ENCODE peak calls at places on chromosomes 4 and X, in five cellular contexts. One of them, this sample, is unnamed.

GRCh38 chrX:70262952-70263567 is 3.1 kb upstream of the P2RY4 start:
- DNase-seq in body of pancreas: peak; percentile 27
- DNase-seq in iPS DF 6.9: peak; percentile 22
- DNase-seq in esophagus squamous epithelium: no peak
- DNase-seq in gastrocnemius medialis: no peak
- DNase-seq in this sample: no peak

GRCh38 chrX:420496-421223 is 34.0 kb upstream of the PPP2R3B start:
- DNase-seq in body of pancreas: no peak
- DNase-seq in iPS DF 6.9: no peak
- DNase-seq in esophagus squamous epithelium: no peak
- DNase-seq in gastrocnemius medialis: no peak
- DNase-seq in this sample: no peak

GRCh38 chr4:88962430-88962829 is 94.6 kb downstream of the FAM13A start:
- DNase-seq in body of pancreas: no peak
- DNase-seq in iPS DF 6.9: no peak
- DNase-seq in esophagus squamous epithelium: no peak
- DNase-seq in gastrocnemius medialis: no peak
- DNase-seq in this sample: no peak

GRCh38 chrX:130100180-130100579 is 10.1 kb downstream of the ELF4 start:
- DNase-seq in body of pancreas: peak; percentile 43
- DNase-seq in iPS DF 6.9: no peak
- DNase-seq in esophagus squamous epithelium: no peak
- DNase-seq in gastrocnemius medialis: peak; percentile 40
- DNase-seq in this sample: peak; percentile 93

GRCh38 chr4:25443851-25444250 is 66.8 kb downstream of the ANAPC4 start:
- DNase-seq in body of pancreas: no peak
- DNase-seq in iPS DF 6.9: no peak
- DNase-seq in esophagus squamous epithelium: no peak
- DNase-seq in gastrocnemius medialis: no peak
- DNase-seq in this sample: no peak

GRCh38 chr4:4613641-4614286 is 71.9 kb upstream of the STX18 start:
- DNase-seq in body of pancreas: no peak
- DNase-seq in iPS DF 6.9: no peak
- DNase-seq in esophagus squamous epithelium: no peak
- DNase-seq in gastrocnemius medialis: no peak
- DNase-seq in this sample: no peak

GRCh38 chr4:139191373-139191772 is 14.4 kb upstream of the ELF2 start:
- DNase-seq in body of pancreas: no peak
- DNase-seq in iPS DF 6.9: no peak
- DNase-seq in esophagus squamous epithelium: no peak
- DNase-seq in gastrocnemius medialis: no peak
- DNase-seq in this sample: no peak

GRCh38 chrX:121322159-121322558 is 274.7 kb downstream of the GLUD2 start:
- DNase-seq in body of pancreas: no peak
- DNase-seq in iPS DF 6.9: no peak
- DNase-seq in esophagus squamous epithelium: no peak
- DNase-seq in gastrocnemius medialis: no peak
- DNase-seq in this sample: no peak

GRCh38 chrX:53125506-53125905 is 31.6 kb downstream of the KANTR start:
- DNase-seq in body of pancreas: no peak
- DNase-seq in iPS DF 6.9: no peak
- DNase-seq in esophagus squamous epithelium: no peak
- DNase-seq in gastrocnemius medialis: no peak
- DNase-seq in this sample: no peak

GRCh38 chr4:64538219-64538618 is 129.0 kb upstream of the TECRL start:
- DNase-seq in body of pancreas: no peak
- DNase-seq in iPS DF 6.9: peak; percentile 20
- DNase-seq in esophagus squamous epithelium: no peak
- DNase-seq in gastrocnemius medialis: no peak
- DNase-seq in this sample: no peak

GRCh38 chr4:112766422-112766821 is 129.5 kb downstream of the LARP7 start:
- DNase-seq in body of pancreas: no peak
- DNase-seq in iPS DF 6.9: no peak
- DNase-seq in esophagus squamous epithelium: no peak
- DNase-seq in gastrocnemius medialis: no peak
- DNase-seq in this sample: peak; percentile 6

DNA sequence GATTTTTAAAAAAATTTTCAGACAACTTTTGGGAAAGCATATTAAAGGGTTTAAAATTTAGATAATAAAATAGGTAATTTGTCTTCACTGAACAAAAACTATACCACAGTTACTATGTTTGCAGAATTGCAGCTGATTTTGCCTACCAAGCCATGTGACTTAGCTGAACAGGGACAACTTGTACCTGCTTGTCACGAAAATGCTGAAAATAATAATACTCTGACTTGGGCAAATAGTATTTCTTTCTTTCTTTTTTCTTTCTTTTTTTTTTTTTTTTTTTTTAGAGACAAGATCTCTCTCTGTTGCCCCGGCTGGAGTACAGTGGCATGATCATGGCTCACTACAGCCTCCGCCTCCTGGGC is 225.2 kb upstream of the PPP1R2C start:
- DNase-seq in body of pancreas: no peak
- DNase-seq in iPS DF 6.9: no peak
- DNase-seq in esophagus squamous epithelium: no peak
- DNase-seq in gastrocnemius medialis: no peak
- DNase-seq in this sample: no peak
- H3K4me3 ChIP-seq in body of pancreas: no peak overlapping the region
- H3K4me3 ChIP-seq in iPS DF 6.9: no peak overlapping the region
- H3K4me3 ChIP-seq in esophagus squamous epithelium: no peak overlapping the region
- H3K4me3 ChIP-seq in gastrocnemius medialis: no peak overlapping the region
- H3K4me3 ChIP-seq in this sample: no peak overlapping the region

GRCh38 chr4:107896651-107897050 is 34.7 kb upstream of the CYP2U1 start:
- DNase-seq in body of pancreas: no peak
- DNase-seq in iPS DF 6.9: no peak
- DNase-seq in esophagus squamous epithelium: no peak
- DNase-seq in gastrocnemius medialis: no peak
- DNase-seq in this sample: no peak
- H3K4me3 ChIP-seq in body of pancreas: no peak overlapping the region
- H3K4me3 ChIP-seq in iPS DF 6.9: no peak overlapping the region
- H3K4me3 ChIP-seq in esophagus squamous epithelium: no peak overlapping the region
- H3K4me3 ChIP-seq in gastrocnemius medialis: no peak overlapping the region
- H3K4me3 ChIP-seq in this sample: no peak overlapping the region

GRCh38 chr4:103198111-103198765 is at the start of gene CENPE:
- DNase-seq in body of pancreas: peak; percentile 78
- DNase-seq in iPS DF 6.9: peak; percentile 88
- DNase-seq in esophagus squamous epithelium: peak; percentile 27
- DNase-seq in gastrocnemius medialis: peak; percentile 56
- DNase-seq in this sample: peak; percentile 46

GRCh38 chr4:103201254-103201653 is 3.1 kb upstream of the CENPE start:
- DNase-seq in body of pancreas: no peak
- DNase-seq in iPS DF 6.9: no peak
- DNase-seq in esophagus squamous epithelium: no peak
- DNase-seq in gastrocnemius medialis: no peak
- DNase-seq in this sample: no peak

GRCh38 chr4:103197765-103198110 is 405 bp downstream of the CENPE start:
- DNase-seq in body of pancreas: no peak
- DNase-seq in iPS DF 6.9: no peak
- DNase-seq in esophagus squamous epithelium: no peak
- DNase-seq in gastrocnemius medialis: no peak
- DNase-seq in this sample: no peak

GRCh38 chr4:103201724-103202123 is 3.6 kb upstream of the CENPE start:
- DNase-seq in body of pancreas: no peak
- DNase-seq in iPS DF 6.9: no peak
- DNase-seq in esophagus squamous epithelium: no peak
- DNase-seq in gastrocnemius medialis: no peak
- DNase-seq in this sample: no peak

GRCh38 chr4:103199009-103199408 is 866 bp upstream of the CENPE start:
- DNase-seq in body of pancreas: no peak
- DNase-seq in iPS DF 6.9: no peak
- DNase-seq in esophagus squamous epithelium: no peak
- DNase-seq in gastrocnemius medialis: no peak
- DNase-seq in this sample: no peak
- H3K4me3 ChIP-seq in body of pancreas: no peak overlapping the region
- H3K4me3 ChIP-seq in iPS DF 6.9: no peak overlapping the region
- H3K4me3 ChIP-seq in esophagus squamous epithelium: peak overlapping the region; percentile 78
- H3K4me3 ChIP-seq in gastrocnemius medialis: peak overlapping the region; percentile 91
- H3K4me3 ChIP-seq in this sample: peak overlapping the region; percentile 82

DNA sequence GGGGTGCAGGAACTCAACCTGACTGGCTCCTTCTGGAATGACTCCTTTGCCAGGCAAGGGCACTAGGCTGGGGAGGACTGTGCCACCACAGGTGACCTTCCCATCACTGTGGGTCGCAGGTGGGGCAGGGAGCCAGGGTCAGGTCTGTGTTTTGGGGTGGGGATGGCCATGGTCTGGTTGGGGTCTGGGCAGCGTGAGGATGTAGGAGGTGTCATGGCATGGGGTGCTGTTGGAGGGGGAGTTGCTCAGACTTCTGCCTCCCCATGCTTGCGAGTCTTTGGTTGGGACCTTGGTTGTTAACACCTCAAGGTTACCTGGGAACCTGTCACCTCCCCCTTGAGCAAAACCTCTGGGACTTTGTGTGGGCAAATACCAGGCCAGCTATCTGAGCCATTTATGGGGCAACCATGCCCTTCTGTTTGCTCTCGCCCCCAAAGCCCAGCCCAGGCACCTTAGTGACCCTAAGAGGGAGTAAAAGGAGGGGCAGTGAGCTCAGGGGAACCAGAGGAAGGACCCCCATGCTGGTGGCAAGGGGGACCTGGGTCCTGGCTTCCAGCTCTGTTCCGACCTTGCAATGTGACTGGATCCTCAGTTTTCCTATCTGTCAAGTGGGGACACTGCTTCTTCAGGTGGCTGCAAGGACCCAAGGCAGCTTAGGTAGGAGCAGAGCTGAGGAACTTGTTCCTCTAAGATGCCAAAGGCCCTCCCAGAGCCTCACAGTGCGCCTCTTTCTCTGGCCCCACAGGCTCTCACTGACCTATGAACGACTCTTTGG is 2.4 kb upstream of the GDI1 start:
- DNase-seq in body of pancreas: no peak
- DNase-seq in iPS DF 6.9: no peak
- DNase-seq in esophagus squamous epithelium: no peak
- DNase-seq in gastrocnemius medialis: no peak
- DNase-seq in this sample: no peak
- H3K4me3 ChIP-seq in body of pancreas: no peak overlapping the region
- H3K4me3 ChIP-seq in iPS DF 6.9: no peak overlapping the region
- H3K4me3 ChIP-seq in esophagus squamous epithelium: no peak overlapping the region
- H3K4me3 ChIP-seq in gastrocnemius medialis: no peak overlapping the region
- H3K4me3 ChIP-seq in this sample: no peak overlapping the region

GRCh38 chr4:176781739-176782100 is 11.0 kb downstream of the VEGFC start:
- DNase-seq in body of pancreas: no peak
- DNase-seq in iPS DF 6.9: no peak
- DNase-seq in esophagus squamous epithelium: no peak
- DNase-seq in gastrocnemius medialis: peak; percentile 10
- DNase-seq in this sample: no peak
- H3K4me3 ChIP-seq in body of pancreas: no peak overlapping the region
- H3K4me3 ChIP-seq in iPS DF 6.9: no peak overlapping the region
- H3K4me3 ChIP-seq in esophagus squamous epithelium: no peak overlapping the region
- H3K4me3 ChIP-seq in gastrocnemius medialis: peak overlapping the region; percentile 1
- H3K4me3 ChIP-seq in this sample: no peak overlapping the region

GRCh38 chr4:150176559-150176958 is 98.3 kb downstream of the DCLK2 start:
- DNase-seq in body of pancreas: no peak
- DNase-seq in iPS DF 6.9: no peak
- DNase-seq in esophagus squamous epithelium: no peak
- DNase-seq in gastrocnemius medialis: no peak
- DNase-seq in this sample: peak; percentile 39
- H3K4me3 ChIP-seq in body of pancreas: no peak overlapping the region
- H3K4me3 ChIP-seq in iPS DF 6.9: no peak overlapping the region
- H3K4me3 ChIP-seq in esophagus squamous epithelium: no peak overlapping the region
- H3K4me3 ChIP-seq in gastrocnemius medialis: no peak overlapping the region
- H3K4me3 ChIP-seq in this sample: no peak overlapping the region

DNA sequence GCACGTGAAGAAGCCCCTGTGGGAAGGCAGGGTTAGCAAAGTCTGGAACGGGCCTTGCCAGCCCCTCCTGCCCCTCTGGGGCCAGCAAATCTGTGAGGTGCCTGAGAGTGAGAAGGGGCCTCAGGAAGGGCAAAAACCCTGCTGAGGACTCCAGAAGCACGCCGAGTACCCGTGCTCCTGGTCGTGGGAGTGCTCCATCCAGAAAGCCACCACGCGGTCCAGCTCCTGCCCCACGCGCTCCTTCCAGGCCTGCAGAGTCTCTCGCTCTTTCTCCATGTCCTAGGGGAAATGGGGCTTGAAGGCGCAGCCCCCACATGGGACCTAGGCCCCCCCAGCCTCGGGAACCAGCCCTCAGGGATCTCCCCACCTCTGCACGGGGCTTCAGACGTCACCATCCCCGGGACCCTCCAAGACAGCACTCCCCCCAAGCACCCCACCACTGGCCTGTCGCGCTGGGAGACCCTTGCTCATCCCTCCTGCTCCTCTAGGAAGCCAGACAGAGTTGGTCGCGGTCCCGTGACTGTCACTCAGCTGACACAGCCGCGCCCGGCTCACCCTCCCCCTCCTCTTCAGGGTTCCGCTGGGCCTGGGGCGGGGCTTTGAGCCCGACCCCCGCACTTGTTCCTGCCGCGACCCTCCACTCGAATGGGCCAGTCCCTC is at the start of gene RENBP:
- DNase-seq in body of pancreas: no peak
- DNase-seq in iPS DF 6.9: no peak
- DNase-seq in esophagus squamous epithelium: no peak
- DNase-seq in gastrocnemius medialis: no peak
- DNase-seq in this sample: no peak
- H3K4me3 ChIP-seq in body of pancreas: no peak within 1 kb of the TSS
- H3K4me3 ChIP-seq in iPS DF 6.9: peak within 1 kb of the TSS; percentile 20
- H3K4me3 ChIP-seq in esophagus squamous epithelium: no peak within 1 kb of the TSS
- H3K4me3 ChIP-seq in gastrocnemius medialis: peak within 1 kb of the TSS; percentile 5
- H3K4me3 ChIP-seq in this sample: no peak within 1 kb of the TSS